ENCODE peak calls at places on chromosomes 12 and 14, in ten cellular contexts. X is uterus, Q is BJ, R is neural crest cell, W is hepatocyte, T is nephron progenitor cell, E is GM06990, A is bronchial epithelial cell, H is foreskin fibroblast, J is fibroblast of the aortic adventitia. O is an unnamed sample.

GRCh38 chr12:120362516-120363273 is 6.3 kb downstream of the MSI1 start:
- DNase-seq in X (no peak), E (no peak), A (no peak), H (no peak), Q (no peak), W (peak; percentile 45), J (no peak), T (no peak), R (no peak), O (no peak)

GRCh38 chr12:108082506-108082905 is 46.6 kb upstream of the WSCD2 start:
- DNase-seq in X (no peak), J (no peak), W (no peak), T (no peak), E (no peak), R (no peak), H (no peak), Q (no peak), A (no peak), O (no peak)

GRCh38 chr12:54033980-54034783 is 1.3 kb downstream of the HOXC5 start:
- DNase-seq in H (no peak), A (no peak), X (no peak), R (no peak), Q (no peak), J (no peak), T (peak; percentile 61), E (no peak), W (no peak), O (no peak)

GRCh38 chr12:51864701-51865469 is 16.4 kb upstream of the FIGNL2 start:
- DNase-seq in E (no peak), A (no peak), W (peak; percentile 59), H (no peak), R (no peak), X (no peak), T (peak; percentile 50), Q (no peak), J (peak; percentile 9), O (no peak)

GRCh38 chr14:104991896-104992230 is 6.3 kb downstream of the CLBA1 start:
- DNase-seq in A (no peak), R (no peak), T (no peak), E (no peak), J (no peak), Q (no peak), H (no peak), X (no peak), W (no peak), O (no peak)

GRCh38 chr12:4649358-4649661 is 396 bp downstream of the NDUFA9 start:
- DNase-seq in X (no peak), T (no peak), R (no peak), H (no peak), A (no peak), Q (no peak), W (no peak), E (no peak), J (no peak), O (no peak)

GRCh38 chr12:80033457-80033856 is 65.9 kb upstream of the OTOGL start:
- DNase-seq in Q (peak; percentile 46), T (no peak), R (no peak), A (peak; percentile 51), H (peak; percentile 83), J (peak; percentile 78), X (peak; percentile 55), E (no peak), W (no peak), O (no peak)

GRCh38 chr12:47356129-47356622 is 276.4 kb upstream of the AMIGO2 start:
- DNase-seq in H (no peak), A (peak; percentile 26), R (no peak), Q (no peak), X (no peak), J (peak; percentile 45), T (no peak), W (no peak), E (peak; percentile 68), O (no peak)

GRCh38 chr14:55412686-55413085 is 1.1 kb upstream of the ATG14 start:
- DNase-seq in T (no peak), Q (no peak), A (peak; percentile 95), E (no peak), W (peak; percentile 22), J (peak; percentile 53), R (no peak), X (no peak), H (no peak), O (no peak)

GRCh38 chr12:7899755-7900154 is 27.0 kb upstream of the SLC2A14 start:
- DNase-seq in A (no peak), T (no peak), J (peak; percentile 36), Q (no peak), X (no peak), R (no peak), W (no peak), E (no peak), H (no peak), O (no peak)

GRCh38 chr12:124512667-124513296 is 54.6 kb downstream of the NCOR2 start:
- DNase-seq in Q (peak; percentile 71), T (no peak), H (peak; percentile 97), A (peak; percentile 92), J (peak; percentile 95), X (peak; percentile 91), R (peak; percentile 60), W (peak; percentile 76), E (no peak), O (peak; percentile 80)

GRCh38 chr14:75877292-75877691 is 104.5 kb downstream of the TGFB3 start:
- DNase-seq in R (no peak), T (no peak), A (peak; percentile 91), E (no peak), J (peak; percentile 99), X (no peak), Q (no peak), H (peak; percentile 90), W (no peak), O (no peak)

GRCh38 chr12:34297126-34297789 is 275.0 kb downstream of the ALG10 start:
- DNase-seq in E (no peak), Q (no peak), W (no peak), T (no peak), J (no peak), R (no peak), X (no peak), A (no peak), H (no peak), O (no peak)

GRCh38 chr12:5102806-5103205 is 59.1 kb downstream of the KCNA5 start:
- DNase-seq in W (no peak), A (no peak), R (no peak), X (no peak), H (no peak), J (no peak), Q (no peak), T (no peak), E (no peak), O (no peak)

GRCh38 chr12:62739266-62739831 is 195.6 kb downstream of the PPM1H start:
- DNase-seq in W (no peak), J (no peak), H (no peak), E (no peak), Q (no peak), X (no peak), R (no peak), A (no peak), T (no peak), O (no peak)

GRCh38 chr12:79547044-79547734 is 143.6 kb downstream of the PAWR start:
- DNase-seq in Q (peak; percentile 52), R (no peak), J (peak; percentile 85), H (peak; percentile 37), A (peak; percentile 98), T (peak; percentile 16), E (no peak), X (no peak), W (peak; percentile 80), O (no peak)

GRCh38 chr12:5546616-5547015 is 114.7 kb downstream of the NTF3 start:
- DNase-seq in Q (peak; percentile 46), A (no peak), X (no peak), E (no peak), H (no peak), T (no peak), J (no peak), R (no peak), W (no peak), O (no peak)

GRCh38 chr12:90915353-90915752 is 39.6 kb downstream of the CCER1 start:
- DNase-seq in H (no peak), T (no peak), W (no peak), E (no peak), J (no peak), X (no peak), Q (no peak), R (no peak), A (no peak), O (no peak)

GRCh38 chr12:121748218-121748570 is 35.6 kb downstream of the TMEM120B start:
- DNase-seq in T (peak; percentile 33), W (peak; percentile 30), X (peak; percentile 31), A (no peak), Q (no peak), H (no peak), J (no peak), R (no peak), E (no peak), O (no peak)
- TF ChIP-seq CTCF in T (no peak), W (no peak), X (no peak), A (no peak), Q (no peak), H (no peak), J (no peak), R (no peak), E (no peak), O (no peak)

DNA sequence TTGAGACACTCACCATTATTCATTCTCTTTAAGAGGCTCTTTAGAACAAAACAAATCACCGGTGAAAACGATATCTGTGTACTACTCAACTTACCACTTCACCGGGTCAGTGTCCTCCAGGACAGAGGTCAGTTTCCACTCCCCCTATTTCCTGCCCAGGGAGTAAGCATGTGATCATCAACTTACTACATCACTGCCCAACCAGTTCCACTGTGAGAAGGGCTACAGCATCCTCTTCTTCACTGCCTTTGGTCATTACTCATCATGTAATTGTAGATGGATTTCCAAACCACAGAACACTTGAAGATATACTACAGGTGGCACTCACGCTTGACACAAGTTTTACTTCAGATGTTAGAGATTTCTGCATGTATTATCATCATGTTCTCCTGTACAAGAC is 5.7 kb downstream of the TMCC3 start:
- DNase-seq in E (peak; percentile 45), W (no peak), X (no peak), R (no peak), T (peak; percentile 48), J (peak; percentile 30), H (peak; percentile 89), A (peak; percentile 97), Q (no peak), O (peak; percentile 20)
- TF ChIP-seq CTCF in E (no peak), W (no peak), X (no peak), R (no peak), T (no peak), J (no peak), H (no peak), A (no peak), Q (no peak), O (no peak)

DNA sequence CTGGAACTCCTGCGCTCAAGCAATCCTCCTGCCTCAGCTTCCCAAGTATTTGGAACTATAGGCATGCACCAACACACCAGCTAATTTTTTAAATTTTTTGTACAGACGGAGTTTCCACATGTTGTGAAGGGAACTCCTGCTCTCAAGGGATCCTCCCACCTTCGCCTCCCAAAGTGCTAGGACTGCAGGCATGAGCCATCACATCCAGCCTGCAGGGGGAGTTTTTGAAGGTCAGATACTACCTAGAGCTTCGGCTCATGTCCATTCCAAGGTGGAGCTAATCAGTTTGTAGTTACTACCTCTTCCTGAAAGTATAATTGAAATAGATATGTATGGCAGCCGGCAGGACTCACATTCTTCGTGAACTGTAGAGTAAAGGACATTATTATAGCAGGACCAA is 3.7 kb upstream of the TAS2R19 start:
- DNase-seq in Q (no peak), A (no peak), H (no peak), R (no peak), W (no peak), X (no peak), T (no peak), J (no peak), E (no peak), O (no peak)
- TF ChIP-seq CTCF in Q (peak; percentile 11), A (no peak), H (no peak), R (no peak), W (no peak), X (no peak), T (no peak), J (no peak), E (no peak), O (no peak)

GRCh38 chr14:102575479-102576428 is 16.7 kb upstream of the RCOR1 start:
- DNase-seq in W (no peak), J (no peak), T (no peak), E (no peak), A (no peak), H (no peak), Q (no peak), X (no peak), R (no peak), O (no peak)
- TF ChIP-seq CTCF in W (no peak), J (no peak), T (no peak), E (no peak), A (no peak), H (no peak), Q (no peak), X (no peak), R (no peak), O (no peak)